ENCODE peak calls at places on chromosome 11, in five cellular contexts. U is prostate gland, L is endothelial cell of umbilical vein, K is upper lobe of left lung, Z is suprapubic skin. V is an unnamed sample.

GRCh38 chr11:72821221-72821919 is 7.2 kb downstream of the ATG16L2 start:
- DNase-seq in U (no peak), L (no peak), K (no peak), Z (peak), V (no peak)

GRCh38 chr11:60328460-60328859 is 1.4 kb downstream of the MS4A6E start:
- DNase-seq in U (no peak), L (no peak), K (no peak), Z (no peak), V (no peak)

GRCh38 chr11:134332189-134332631 is 422 bp downstream of the GLB1L2 start:
- DNase-seq in U (peak), L (no peak), K (peak), Z (no peak), V (peak)

GRCh38 chr11:59173964-59174663 is 2.2 kb downstream of the DTX4 start:
- DNase-seq in U (peak), L (no peak), K (peak), Z (no peak), V (no peak)

GRCh38 chr11:33685061-33685460 is 15.6 kb downstream of the C11orf91 start:
- DNase-seq in U (no peak), L (no peak), K (peak), Z (no peak), V (no peak)

GRCh38 chr11:9069256-9069655 is 22.1 kb downstream of the SCUBE2 start:
- DNase-seq in U (no peak), L (no peak), K (no peak), Z (no peak), V (no peak)

GRCh38 chr11:114180301-114181055 is 115.7 kb upstream of the NNMT start:
- DNase-seq in U (peak), L (peak), K (peak), Z (peak), V (no peak)

GRCh38 chr11:9834281-9834680 is 170.4 kb downstream of the SWAP70 start:
- DNase-seq in U (no peak), L (peak), K (no peak), Z (no peak), V (no peak)

GRCh38 chr11:43278302-43278956 is 33.4 kb upstream of the API5 start:
- DNase-seq in U (no peak), L (peak), K (no peak), Z (no peak), V (no peak)

GRCh38 chr11:131248588-131248987 is 121.8 kb upstream of the NTM start:
- DNase-seq in U (no peak), L (no peak), K (no peak), Z (no peak), V (no peak)

GRCh38 chr11:43736502-43737193 is 56.1 kb downstream of the HSD17B12 start:
- DNase-seq in U (no peak), L (peak), K (no peak), Z (no peak), V (no peak)

GRCh38 chr11:18397921-18398320 is 3.6 kb downstream of the LDHA start:
- DNase-seq in U (no peak), L (no peak), K (no peak), Z (no peak), V (no peak)
- TF ChIP-seq POLR2AphosphoS5 in U (no peak), L (no peak), K (no peak), Z (no peak), V (no peak)

GRCh38 chr11:69638941-69639681 is 1.8 kb upstream of the CCND1 start:
- DNase-seq in U (peak), L (peak), K (peak), Z (peak), V (peak)

GRCh38 chr11:69639843-69640242 is 1.1 kb upstream of the CCND1 start:
- DNase-seq in U (no peak), L (no peak), K (no peak), Z (no peak), V (no peak)

GRCh38 chr11:69637601-69637955 is 3.4 kb upstream of the CCND1 start:
- DNase-seq in U (no peak), L (no peak), K (no peak), Z (no peak), V (peak)

GRCh38 chr11:69636870-69637600 is 3.9 kb upstream of the CCND1 start:
- DNase-seq in U (no peak), L (no peak), K (no peak), Z (no peak), V (peak)

DNA sequence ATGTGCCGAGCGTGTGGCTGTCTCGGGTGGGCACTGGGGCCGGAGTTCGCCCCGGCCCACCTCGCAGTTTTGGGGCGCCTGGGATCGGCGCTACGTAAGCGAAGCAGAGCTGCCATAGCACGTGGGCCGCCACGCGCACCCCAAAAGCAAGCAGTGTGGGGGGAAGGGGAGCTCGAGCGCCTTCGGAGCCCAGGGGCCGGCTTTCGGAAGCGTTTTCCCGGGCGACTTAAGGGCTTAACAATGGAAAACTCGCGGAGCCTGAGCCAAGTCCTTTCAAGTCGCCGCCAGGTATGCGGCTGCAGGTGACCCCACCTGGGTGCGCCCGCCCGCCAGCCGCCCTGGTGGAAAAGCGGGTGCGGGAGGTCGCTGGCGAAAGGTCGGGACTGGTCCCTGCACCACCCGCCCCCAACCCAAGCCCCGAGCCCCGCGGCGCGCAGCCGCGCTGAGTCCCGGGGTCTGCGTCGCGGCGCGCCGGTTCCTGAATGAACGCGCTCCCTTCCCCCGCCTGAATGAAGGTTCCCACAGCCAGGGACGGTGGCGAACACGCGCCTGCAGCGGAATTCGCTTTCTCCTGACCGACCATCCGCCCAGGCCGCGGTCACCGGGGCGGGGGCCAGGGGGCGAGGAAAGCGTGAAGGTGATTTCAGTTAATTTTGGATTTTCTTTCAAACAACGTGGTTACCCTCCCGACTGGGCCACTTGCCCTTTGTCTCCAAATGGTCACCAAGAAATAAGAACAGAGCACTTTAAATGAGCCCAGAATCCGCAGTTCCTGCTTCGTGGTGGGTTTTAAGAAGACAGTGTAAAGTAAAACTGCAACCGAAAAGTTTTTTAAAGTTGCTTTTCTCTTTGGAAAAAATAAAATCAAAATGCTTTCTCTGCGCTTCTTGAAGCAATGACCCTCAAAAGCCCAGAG is 2.7 kb upstream of the CCND1 start:
- DNase-seq in U (no peak), L (peak), K (no peak), Z (no peak), V (peak)
- TF ChIP-seq POLR2A in U (no peak), L (no peak), K (no peak), Z (no peak), V (no peak)

DNA sequence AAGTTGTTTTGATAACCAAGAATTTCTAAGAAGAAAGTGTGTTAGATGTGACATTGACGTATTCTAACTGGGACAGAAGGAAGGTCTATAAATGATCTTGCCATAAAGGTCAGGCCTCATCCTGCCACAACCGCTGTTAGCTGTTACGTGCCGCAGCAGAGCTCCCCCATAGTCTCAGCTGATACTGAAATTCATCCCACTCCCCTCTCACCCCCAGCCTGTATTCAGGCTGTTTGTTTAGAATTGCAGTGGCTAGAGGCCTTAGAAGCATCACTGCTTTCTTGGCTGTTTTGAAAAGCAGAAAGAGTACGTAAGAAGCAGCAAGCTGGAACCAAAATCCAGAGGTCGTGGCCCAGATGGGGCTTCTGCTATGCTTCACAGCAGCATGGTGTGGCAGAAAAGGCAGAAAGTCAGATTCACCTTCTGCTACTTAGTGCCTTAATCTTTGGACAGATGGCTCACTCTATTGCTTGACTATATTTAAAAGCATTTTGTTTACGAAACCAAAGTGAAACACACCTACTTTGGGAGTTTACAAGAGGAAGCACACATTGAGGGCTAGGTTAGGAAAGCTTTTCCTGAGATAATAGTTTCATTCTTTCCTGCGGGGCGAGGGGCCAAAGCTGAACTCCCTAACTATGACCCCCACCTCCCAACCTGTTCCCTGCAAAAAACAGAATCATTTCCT is 950 bp upstream of the LAYN start:
- DNase-seq in U (no peak), L (no peak), K (no peak), Z (no peak), V (no peak)
- TF ChIP-seq POLR2AphosphoS5 in U (no peak), L (no peak), K (no peak), Z (no peak), V (no peak)

DNA sequence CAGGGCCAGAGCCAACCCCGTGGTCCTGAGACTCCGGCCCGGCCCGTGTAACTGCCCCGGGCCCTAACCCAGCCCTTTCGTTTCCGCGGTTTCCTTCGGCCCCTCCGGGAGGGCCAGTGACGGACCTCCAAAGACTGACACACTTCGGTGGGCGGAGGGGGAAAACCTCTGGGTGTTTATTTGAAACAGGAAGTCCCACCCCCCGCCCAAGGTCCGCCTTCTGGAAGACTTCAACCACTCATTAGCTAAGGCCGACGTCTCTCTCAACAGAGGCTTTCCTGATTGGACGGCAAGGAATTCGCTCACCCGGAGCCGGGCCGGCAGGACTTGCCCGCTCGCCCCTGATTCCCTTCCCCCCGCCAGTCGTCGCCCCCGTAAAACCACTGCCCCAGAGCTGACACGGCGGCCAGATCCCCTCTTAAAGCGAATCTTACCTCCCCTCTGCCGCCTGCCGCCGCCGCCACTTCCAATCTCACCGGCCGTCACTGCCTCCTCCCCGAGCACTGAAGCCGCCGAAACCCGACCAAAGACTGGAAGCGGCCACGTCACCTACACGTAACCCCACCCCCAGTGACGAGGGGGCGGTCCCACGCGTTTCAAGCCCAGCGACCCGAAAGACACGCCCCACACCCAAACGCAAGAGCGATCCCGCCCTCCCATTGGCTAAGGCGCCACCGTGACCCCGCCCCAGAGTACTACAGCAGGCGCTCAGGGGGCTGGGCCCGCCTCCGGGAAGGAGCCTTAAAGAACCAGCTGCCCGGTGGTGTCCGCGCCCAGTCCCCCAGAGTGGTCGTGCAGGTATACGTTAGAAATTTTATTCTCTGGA is at the start of gene STX5:
- DNase-seq in U (peak), L (peak), K (peak), Z (peak), V (peak)
- TF ChIP-seq POLR2A in U (peak), L (peak), K (peak), Z (peak), V (peak)

DNA sequence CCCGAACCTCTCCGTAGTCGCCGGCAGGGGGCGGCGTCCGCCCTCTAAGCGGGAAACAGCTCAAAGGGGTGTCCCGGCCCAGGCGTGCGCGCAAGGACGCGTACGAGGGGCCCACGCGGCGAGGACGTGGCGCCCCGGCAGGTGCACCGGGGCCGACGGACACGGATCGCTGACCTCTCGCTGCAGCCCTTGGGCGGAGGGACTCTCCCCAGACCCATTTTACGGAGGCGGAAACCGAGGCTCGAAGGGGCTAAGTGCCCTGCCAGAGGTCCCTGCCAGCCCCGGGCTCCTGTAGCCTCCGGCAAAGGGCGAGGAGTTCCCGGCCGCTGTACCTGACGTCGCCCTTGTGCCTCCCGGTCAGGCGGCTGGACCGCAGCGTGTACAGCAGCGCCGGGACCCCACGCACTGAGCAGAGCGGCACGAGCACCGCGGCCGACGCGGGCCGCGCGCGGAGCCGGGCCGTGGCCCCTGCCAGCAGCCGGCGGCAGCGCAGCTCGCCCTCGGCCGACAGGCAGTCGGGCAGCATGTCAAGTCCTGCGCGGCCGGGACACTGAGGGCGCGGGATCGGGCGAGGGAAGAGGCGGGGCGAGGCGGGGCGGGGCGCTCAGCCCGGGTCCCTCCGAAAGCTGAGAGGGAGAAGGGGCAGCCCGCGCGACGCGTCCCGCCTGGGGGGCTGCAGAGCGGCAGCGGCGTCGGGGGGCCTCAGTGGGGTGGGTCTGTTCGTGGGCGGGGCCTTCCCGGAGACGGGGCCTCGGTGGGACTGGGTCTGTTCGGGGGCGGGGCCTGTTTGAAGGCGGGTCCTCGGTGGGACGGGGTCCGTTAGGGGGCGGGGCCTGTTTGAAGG is at the start of gene NUDT8:
- DNase-seq in U (peak), L (peak), K (peak), Z (peak), V (peak)
- TF ChIP-seq POLR2AphosphoS5 in U (peak), L (peak), K (peak), Z (no peak), V (peak)

DNA sequence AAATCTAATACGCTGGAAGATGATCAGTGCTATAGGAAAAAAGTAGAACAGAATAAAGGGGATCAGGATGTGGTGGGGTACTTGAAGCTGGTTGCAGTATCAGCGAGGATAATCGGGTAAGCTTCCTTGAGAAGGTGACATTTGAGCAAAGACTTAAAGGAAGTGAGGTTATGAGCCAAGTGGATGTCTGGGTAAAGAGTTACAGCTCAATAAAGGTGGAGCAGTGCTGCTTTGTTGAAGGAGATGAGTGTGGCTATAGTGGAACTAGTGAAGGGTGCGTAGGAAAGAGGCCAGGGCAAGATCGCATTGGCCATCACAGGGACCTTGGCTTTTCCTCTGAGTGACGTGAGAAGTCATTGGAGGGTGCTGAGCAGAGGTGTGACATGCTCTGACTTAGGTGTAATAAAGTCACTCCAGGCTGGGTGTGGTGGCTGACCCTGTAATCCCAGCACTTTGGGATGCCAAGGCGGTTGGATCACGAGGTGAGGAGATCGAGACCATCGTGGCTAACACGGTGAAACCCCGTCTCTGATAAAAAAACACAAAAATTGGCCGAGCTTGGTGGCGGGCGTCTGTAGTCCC is 2.3 kb upstream of the SYVN1 start:
- DNase-seq in U (no peak), L (no peak), K (no peak), Z (peak), V (peak)
- TF ChIP-seq POLR2A in U (no peak), L (no peak), K (no peak), Z (no peak), V (no peak)

GRCh38 chr11:18614667-18615066 is 15.1 kb downstream of the MISFA start:
- DNase-seq in U (no peak), L (no peak), K (no peak), Z (no peak), V (no peak)

GRCh38 chr11:18623707-18624106 is 10.4 kb downstream of the SPTY2D1 start:
- DNase-seq in U (no peak), L (no peak), K (no peak), Z (no peak), V (no peak)

GRCh38 chr11:18617688-18618340 is 16.3 kb downstream of the SPTY2D1 start:
- DNase-seq in U (no peak), L (peak), K (no peak), Z (no peak), V (no peak)

GRCh38 chr11:18615628-18616392 is 16.2 kb downstream of the MISFA start:
- DNase-seq in U (no peak), L (no peak), K (no peak), Z (no peak), V (no peak)

DNA sequence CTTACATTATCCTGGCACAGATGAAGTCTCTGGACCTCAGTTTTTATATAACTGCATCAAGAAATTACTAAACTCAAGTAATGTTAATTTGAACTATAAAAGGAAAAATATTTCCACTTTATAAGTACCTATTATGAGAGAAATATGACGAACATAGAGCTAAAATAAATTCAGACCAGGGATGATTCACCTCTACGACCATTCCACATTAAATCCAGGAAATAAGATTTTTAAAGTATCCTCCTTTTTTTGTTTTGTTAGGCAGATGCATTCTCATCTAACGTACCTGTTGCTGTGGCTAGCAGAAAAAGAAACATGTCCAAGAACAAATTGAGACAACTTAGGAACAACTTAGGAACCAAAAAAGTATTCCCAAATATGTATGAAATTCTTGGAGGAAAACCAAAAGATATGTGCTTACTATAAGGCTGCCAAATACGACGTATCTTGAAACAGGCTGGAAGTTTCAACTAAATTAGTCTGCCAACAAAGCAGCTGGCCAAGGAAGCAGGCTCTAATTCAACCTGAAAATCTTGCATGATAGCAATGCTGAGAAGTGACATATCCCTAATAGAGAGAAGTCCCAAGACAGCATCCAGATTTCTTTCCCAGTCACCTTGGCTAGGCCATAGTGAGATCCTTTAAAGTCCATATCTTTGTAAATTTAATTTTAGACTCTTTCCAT is 15.7 kb downstream of the SPTY2D1 start:
- DNase-seq in U (no peak), L (peak), K (no peak), Z (no peak), V (no peak)
- TF ChIP-seq POLR2AphosphoS5 in U (no peak), L (no peak), K (no peak), Z (no peak), V (no peak)

GRCh38 chr11:116823031-116823843 is at the start of gene APOA4:
- DNase-seq in U (no peak), L (no peak), K (no peak), Z (no peak), V (no peak)

GRCh38 chr11:116826751-116827431 is 2.8 kb upstream of the APOC3 start:
- DNase-seq in U (no peak), L (no peak), K (peak), Z (no peak), V (no peak)

GRCh38 chr11:116827461-116827860 is 2.2 kb upstream of the APOC3 start:
- DNase-seq in U (no peak), L (no peak), K (no peak), Z (no peak), V (no peak)

GRCh38 chr11:116825854-116826750 is 3.0 kb upstream of the APOA4 start:
- DNase-seq in U (no peak), L (no peak), K (peak), Z (no peak), V (no peak)

DNA sequence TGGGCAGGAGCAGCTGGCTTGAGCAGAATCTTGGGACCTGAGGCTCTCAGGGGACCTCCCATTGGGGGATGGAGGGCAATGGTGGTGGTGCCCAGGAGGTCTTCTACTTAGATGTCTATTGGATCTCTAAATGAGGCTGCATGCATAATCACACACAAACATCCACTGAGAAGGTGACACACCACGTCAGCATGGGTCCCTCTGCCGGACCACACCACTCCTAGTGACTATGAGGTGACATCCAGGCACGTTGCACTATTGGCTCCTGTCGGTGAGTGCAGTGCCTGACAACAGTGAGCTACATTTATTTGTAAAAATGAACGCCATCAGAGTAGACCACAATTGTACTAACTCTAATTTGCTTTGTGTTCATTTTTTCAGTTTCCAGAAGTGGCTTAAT is 2.3 kb upstream of the APOA4 start:
- DNase-seq in U (no peak), L (no peak), K (no peak), Z (no peak), V (no peak)
- TF ChIP-seq POLR2A in U (no peak), L (no peak), K (no peak), Z (no peak), V (no peak)

V was measured in spleen.